ENCODE peak calls at places on chromosomes 16 and 17, in five cellular contexts. R is GM03348; P is ovary; F is CD8-positive, alpha-beta memory T cell; M is stimulated activated CD4-positive, alpha-beta T cell treated with anti-CD3 and anti-CD28 coated beads, Interleukin-12 subunit alpha, Interleukin-12 subunit beta, amount 100 ng/mL, for 24 hours. E is an unnamed sample.

GRCh38 chr16:63230383-63230782 is 1194.1 kb upstream of the CDH8 start:
- DNase-seq in P (no peak), R (no peak), M (no peak), F (no peak), E (no peak)

GRCh38 chr16:57610611-57611010 is 17.8 kb upstream of the ADGRG1 start:
- DNase-seq in R (no peak), M (no peak), F (no peak), P (no peak), E (no peak)

GRCh38 chr17:796609-797008 is 14.5 kb downstream of the MRM3 start:
- DNase-seq in P (no peak), R (no peak), M (no peak), F (no peak), E (no peak)

GRCh38 chr16:23650674-23651073 is 9.4 kb downstream of the DCTN5 start:
- DNase-seq in R (no peak), F (no peak), P (no peak), M (no peak), E (no peak)

GRCh38 chr17:77957215-77957868 is 1.2 kb upstream of the TNRC6C start:
- DNase-seq in R (peak; percentile 18), M (no peak), P (no peak), F (no peak), E (peak; percentile 7)

GRCh38 chr16:52597772-52598483 is 51.0 kb upstream of the TOX3 start:
- DNase-seq in P (no peak), M (no peak), F (no peak), R (no peak), E (no peak)

GRCh38 chr16:13742929-13743328 is 177.0 kb upstream of the ERCC4 start:
- DNase-seq in R (no peak), M (no peak), F (no peak), P (no peak), E (no peak)

GRCh38 chr17:47970725-47971511 is at the start of gene CDK5RAP3:
- DNase-seq in M (peak; percentile 100), R (peak; percentile 99), F (peak; percentile 97), P (peak; percentile 100), E (peak; percentile 97)

GRCh38 chr16:53207810-53208752 is 153.3 kb downstream of the CHD9 start:
- DNase-seq in F (peak; percentile 4), R (peak; percentile 74), M (no peak), P (peak; percentile 37), E (peak; percentile 65)

GRCh38 chr17:50023520-50023919 is 28.5 kb upstream of the DLX3 start:
- DNase-seq in F (no peak), R (no peak), M (no peak), P (no peak), E (no peak)

E was measured in germinal center.